ENCODE peak calls at places on chromosomes 6 and 20, in seven cellular contexts. One of them, this sample, is unnamed.
A peak's percentile ranks its signal among the peaks of the same experiment; 100 is the strongest.

GRCh38 chr6:43377710-43378229 is 8.3 kb upstream of the ZNF318 start:
- DNase-seq in A549: no peak
- DNase-seq in HCT116: no peak
- DNase-seq in testis: no peak
- DNase-seq in right lobe of liver: no peak
- DNase-seq in spleen: no peak
- DNase-seq in IMR-90: no peak
- DNase-seq in this sample: no peak

GRCh38 chr6:97705568-97705967 is 422.6 kb upstream of the MMS22L start:
- DNase-seq in A549: no peak
- DNase-seq in HCT116: peak; percentile 7
- DNase-seq in testis: no peak
- DNase-seq in right lobe of liver: no peak
- DNase-seq in spleen: no peak
- DNase-seq in IMR-90: peak; percentile 2
- DNase-seq in this sample: no peak

GRCh38 chr6:33755070-33755869 is 8.6 kb upstream of the IP6K3 start:
- DNase-seq in A549: no peak
- DNase-seq in HCT116: no peak
- DNase-seq in testis: no peak
- DNase-seq in right lobe of liver: no peak
- DNase-seq in spleen: no peak
- DNase-seq in IMR-90: no peak
- DNase-seq in this sample: no peak

GRCh38 chr20:61571221-61571620 is 319.2 kb downstream of the CDH4 start:
- DNase-seq in A549: no peak
- DNase-seq in HCT116: no peak
- DNase-seq in testis: no peak
- DNase-seq in right lobe of liver: no peak
- DNase-seq in spleen: peak; percentile 56
- DNase-seq in IMR-90: no peak
- DNase-seq in this sample: no peak

GRCh38 chr20:3330046-3330741 is 77.3 kb downstream of the DNAAF9 start:
- DNase-seq in A549: no peak
- DNase-seq in HCT116: no peak
- DNase-seq in testis: no peak
- DNase-seq in right lobe of liver: no peak
- DNase-seq in spleen: no peak
- DNase-seq in IMR-90: peak; percentile 59
- DNase-seq in this sample: no peak

GRCh38 chr6:15661815-15662245 is 998 bp downstream of the DTNBP1 start:
- DNase-seq in A549: no peak
- DNase-seq in HCT116: no peak
- DNase-seq in testis: no peak
- DNase-seq in right lobe of liver: no peak
- DNase-seq in spleen: no peak
- DNase-seq in IMR-90: no peak
- DNase-seq in this sample: no peak

GRCh38 chr6:118810420-118811027 is 83.4 kb upstream of the ASF1A start:
- DNase-seq in A549: no peak
- DNase-seq in HCT116: no peak
- DNase-seq in testis: no peak
- DNase-seq in right lobe of liver: no peak
- DNase-seq in spleen: peak; percentile 90
- DNase-seq in IMR-90: no peak
- DNase-seq in this sample: peak; percentile 20

GRCh38 chr6:53134601-53135235 is 13.9 kb downstream of the GCM1 start:
- DNase-seq in A549: no peak
- DNase-seq in HCT116: no peak
- DNase-seq in testis: peak; percentile 86
- DNase-seq in right lobe of liver: no peak
- DNase-seq in spleen: no peak
- DNase-seq in IMR-90: no peak
- DNase-seq in this sample: no peak

GRCh38 chr6:128252293-128253176 is 267.9 kb downstream of the PTPRK start:
- DNase-seq in A549: no peak
- DNase-seq in HCT116: no peak
- DNase-seq in testis: no peak
- DNase-seq in right lobe of liver: no peak
- DNase-seq in spleen: no peak
- DNase-seq in IMR-90: peak; percentile 37
- DNase-seq in this sample: no peak

GRCh38 chr6:17877196-17877889 is 110.1 kb downstream of the KIF13A start:
- DNase-seq in A549: peak; percentile 21
- DNase-seq in HCT116: no peak
- DNase-seq in testis: no peak
- DNase-seq in right lobe of liver: no peak
- DNase-seq in spleen: no peak
- DNase-seq in IMR-90: peak; percentile 81
- DNase-seq in this sample: no peak

GRCh38 chr20:1900321-1900791 is 5.1 kb downstream of the SIRPA start:
- DNase-seq in A549: peak; percentile 98
- DNase-seq in HCT116: peak; percentile 68
- DNase-seq in testis: peak; percentile 48
- DNase-seq in right lobe of liver: no peak
- DNase-seq in spleen: no peak
- DNase-seq in IMR-90: peak; percentile 80
- DNase-seq in this sample: no peak

GRCh38 chr6:104632565-104632964 is 227.2 kb downstream of the HACE1 start:
- DNase-seq in A549: no peak
- DNase-seq in HCT116: no peak
- DNase-seq in testis: no peak
- DNase-seq in right lobe of liver: no peak
- DNase-seq in spleen: no peak
- DNase-seq in IMR-90: no peak
- DNase-seq in this sample: no peak

GRCh38 chr6:46013639-46014038 is 2.0 kb downstream of the CLIC5 start:
- DNase-seq in A549: no peak
- DNase-seq in HCT116: no peak
- DNase-seq in testis: no peak
- DNase-seq in right lobe of liver: no peak
- DNase-seq in spleen: no peak
- DNase-seq in IMR-90: no peak
- DNase-seq in this sample: no peak

GRCh38 chr6:137731960-137732616 is 135.0 kb upstream of the TNFAIP3 start:
- DNase-seq in A549: peak; percentile 33
- DNase-seq in HCT116: no peak
- DNase-seq in testis: no peak
- DNase-seq in right lobe of liver: no peak
- DNase-seq in spleen: no peak
- DNase-seq in IMR-90: peak; percentile 67
- DNase-seq in this sample: no peak

GRCh38 chr6:149079911-149080501 is 237.5 kb upstream of the TAB2 start:
- DNase-seq in A549: no peak
- DNase-seq in HCT116: no peak
- DNase-seq in testis: peak; percentile 59
- DNase-seq in right lobe of liver: no peak
- DNase-seq in spleen: no peak
- DNase-seq in IMR-90: peak; percentile 73
- DNase-seq in this sample: peak; percentile 45

GRCh38 chr6:93701526-93701925 is 282.2 kb upstream of the EPHA7 start:
- DNase-seq in A549: no peak
- DNase-seq in HCT116: no peak
- DNase-seq in testis: no peak
- DNase-seq in right lobe of liver: no peak
- DNase-seq in spleen: no peak
- DNase-seq in IMR-90: no peak
- DNase-seq in this sample: no peak

GRCh38 chr20:9300534-9300933 is 213.9 kb upstream of the LAMP5 start:
- DNase-seq in A549: no peak
- DNase-seq in HCT116: no peak
- DNase-seq in testis: no peak
- DNase-seq in right lobe of liver: no peak
- DNase-seq in spleen: no peak
- DNase-seq in IMR-90: peak; percentile 24
- DNase-seq in this sample: no peak

GRCh38 chr6:56874328-56874727 is 80.6 kb upstream of the BEND6 start:
- DNase-seq in A549: no peak
- DNase-seq in HCT116: no peak
- DNase-seq in testis: no peak
- DNase-seq in right lobe of liver: no peak
- DNase-seq in spleen: no peak
- DNase-seq in IMR-90: no peak
- DNase-seq in this sample: no peak

GRCh38 chr20:12740647-12741046 is 268.1 kb upstream of the SPTLC3 start:
- DNase-seq in A549: no peak
- DNase-seq in HCT116: no peak
- DNase-seq in testis: no peak
- DNase-seq in right lobe of liver: no peak
- DNase-seq in spleen: no peak
- DNase-seq in IMR-90: no peak
- DNase-seq in this sample: no peak

GRCh38 chr6:25032964-25033363 is 97.2 kb upstream of the RIPOR2 start:
- DNase-seq in A549: no peak
- DNase-seq in HCT116: no peak
- DNase-seq in testis: no peak
- DNase-seq in right lobe of liver: no peak
- DNase-seq in spleen: no peak
- DNase-seq in IMR-90: no peak
- DNase-seq in this sample: no peak

GRCh38 chr6:9620263-9620662 is 794.6 kb downstream of the TFAP2A start:
- DNase-seq in A549: no peak
- DNase-seq in HCT116: no peak
- DNase-seq in testis: no peak
- DNase-seq in right lobe of liver: no peak
- DNase-seq in spleen: no peak
- DNase-seq in IMR-90: peak; percentile 38
- DNase-seq in this sample: no peak

GRCh38 chr6:43076093-43076927 is at the start of gene PTK7:
- DNase-seq in A549: no peak
- DNase-seq in HCT116: no peak
- DNase-seq in testis: peak; percentile 71
- DNase-seq in right lobe of liver: peak; percentile 28
- DNase-seq in spleen: no peak
- DNase-seq in IMR-90: peak; percentile 54
- DNase-seq in this sample: no peak

GRCh38 chr6:159969204-159969912 is 476 bp downstream of the IGF2R start:
- DNase-seq in A549: peak; percentile 6
- DNase-seq in HCT116: no peak
- DNase-seq in testis: peak; percentile 36
- DNase-seq in right lobe of liver: peak; percentile 53
- DNase-seq in spleen: peak; percentile 95
- DNase-seq in IMR-90: peak; percentile 17
- DNase-seq in this sample: peak; percentile 93
- TF ChIP-seq POLR2A in A549: no peak
- TF ChIP-seq POLR2A in HCT116: no peak
- TF ChIP-seq POLR2A in testis: no peak
- TF ChIP-seq POLR2A in right lobe of liver: no peak
- TF ChIP-seq POLR2A in spleen: no peak
- TF ChIP-seq POLR2A in IMR-90: no peak
- TF ChIP-seq POLR2A in this sample: no peak

GRCh38 chr6:170265655-170266054 is 25.2 kb downstream of the DLL1 start:
- DNase-seq in A549: no peak
- DNase-seq in HCT116: peak; percentile 73
- DNase-seq in testis: no peak
- DNase-seq in right lobe of liver: peak; percentile 90
- DNase-seq in spleen: peak; percentile 73
- DNase-seq in IMR-90: no peak
- DNase-seq in this sample: no peak

GRCh38 chr6:170261643-170262480 is 29.0 kb downstream of the DLL1 start:
- DNase-seq in A549: no peak
- DNase-seq in HCT116: no peak
- DNase-seq in testis: no peak
- DNase-seq in right lobe of liver: no peak
- DNase-seq in spleen: peak; percentile 39
- DNase-seq in IMR-90: no peak
- DNase-seq in this sample: no peak

GRCh38 chr6:170262481-170263088 is 28.3 kb downstream of the DLL1 start:
- DNase-seq in A549: no peak
- DNase-seq in HCT116: no peak
- DNase-seq in testis: no peak
- DNase-seq in right lobe of liver: no peak
- DNase-seq in spleen: no peak
- DNase-seq in IMR-90: no peak
- DNase-seq in this sample: no peak

GRCh38 chr6:170264086-170264485 is 26.8 kb downstream of the DLL1 start:
- DNase-seq in A549: no peak
- DNase-seq in HCT116: no peak
- DNase-seq in testis: no peak
- DNase-seq in right lobe of liver: no peak
- DNase-seq in spleen: no peak
- DNase-seq in IMR-90: no peak
- DNase-seq in this sample: no peak

GRCh38 chr6:170263410-170263809 is 27.5 kb downstream of the DLL1 start:
- DNase-seq in A549: no peak
- DNase-seq in HCT116: no peak
- DNase-seq in testis: no peak
- DNase-seq in right lobe of liver: no peak
- DNase-seq in spleen: no peak
- DNase-seq in IMR-90: no peak
- DNase-seq in this sample: no peak
- H3K4me3 ChIP-seq in A549: no peak overlapping the region
- H3K4me3 ChIP-seq in HCT116: no peak overlapping the region
- H3K4me3 ChIP-seq in testis: no peak overlapping the region
- H3K4me3 ChIP-seq in right lobe of liver: no peak overlapping the region
- H3K4me3 ChIP-seq in spleen: no peak overlapping the region
- H3K4me3 ChIP-seq in IMR-90: no peak overlapping the region
- H3K4me3 ChIP-seq in this sample: no peak overlapping the region

GRCh38 chr6:36603222-36604089 is 9.3 kb downstream of the SRSF3 start:
- DNase-seq in A549: no peak
- DNase-seq in HCT116: no peak
- DNase-seq in testis: no peak
- DNase-seq in right lobe of liver: no peak
- DNase-seq in spleen: no peak
- DNase-seq in IMR-90: no peak
- DNase-seq in this sample: no peak
- TF ChIP-seq POLR2A in A549: no peak
- TF ChIP-seq POLR2A in HCT116: no peak
- TF ChIP-seq POLR2A in testis: no peak
- TF ChIP-seq POLR2A in right lobe of liver: no peak
- TF ChIP-seq POLR2A in spleen: no peak
- TF ChIP-seq POLR2A in IMR-90: no peak
- TF ChIP-seq POLR2A in this sample: no peak

DNA sequence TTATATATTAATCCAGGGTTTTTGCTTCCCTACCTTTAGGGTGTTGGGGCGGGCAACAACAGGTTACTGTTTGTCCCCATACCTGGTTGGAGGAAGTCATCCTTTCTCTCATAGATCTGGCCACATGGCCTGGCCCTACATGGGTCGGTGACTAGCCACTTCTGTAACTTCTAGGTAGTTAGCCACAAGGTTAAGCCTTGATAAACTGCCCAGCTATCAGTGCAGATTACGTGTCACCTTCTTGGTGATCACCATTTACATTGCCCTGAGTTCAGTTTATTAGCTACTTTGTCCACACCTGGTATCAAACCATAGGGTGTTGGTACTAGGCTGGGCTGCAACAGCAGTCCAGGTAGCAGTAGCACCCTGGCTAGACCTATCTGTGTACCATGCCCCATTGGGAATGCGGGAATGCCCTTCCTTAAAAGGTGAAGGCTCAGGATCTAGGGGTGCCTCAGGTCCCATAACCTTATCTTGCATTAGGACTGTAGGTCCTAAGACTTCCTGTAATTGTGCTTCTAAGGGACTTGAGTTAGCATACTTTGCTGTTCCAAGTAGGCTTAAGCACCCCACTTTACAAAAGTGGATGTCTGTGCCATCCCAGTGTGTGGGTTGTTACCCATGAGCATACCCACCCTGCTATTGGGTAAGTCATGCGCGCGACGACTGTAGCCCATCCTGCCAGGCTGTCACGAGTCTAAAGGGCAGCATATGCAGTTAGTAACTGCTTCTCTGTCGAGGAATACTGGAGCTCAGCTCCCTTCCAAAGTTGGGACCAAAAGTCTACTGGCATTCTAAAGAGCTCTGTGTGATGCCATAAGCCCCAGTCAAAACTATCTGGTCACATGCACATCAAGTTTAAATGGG is 5.2 kb downstream of the ZKSCAN3 start:
- DNase-seq in A549: no peak
- DNase-seq in HCT116: no peak
- DNase-seq in testis: no peak
- DNase-seq in right lobe of liver: peak; percentile 22
- DNase-seq in spleen: no peak
- DNase-seq in IMR-90: no peak
- DNase-seq in this sample: no peak
- H3K4me3 ChIP-seq in A549: no peak overlapping the region
- H3K4me3 ChIP-seq in HCT116: peak overlapping the region; percentile 63
- H3K4me3 ChIP-seq in testis: no peak overlapping the region
- H3K4me3 ChIP-seq in right lobe of liver: peak overlapping the region; percentile 70
- H3K4me3 ChIP-seq in spleen: no peak overlapping the region
- H3K4me3 ChIP-seq in IMR-90: no peak overlapping the region
- H3K4me3 ChIP-seq in this sample: no peak overlapping the region